ENCODE peak calls at places on chromosome 12, in ten cellular contexts. L is cardiac muscle cell, H is mucosa of descending colon, D is AG10803, N is GM12865, M is fibroblast of pulmonary artery, W is thyroid gland, P is astrocyte of the cerebellum, X is lung, Q is fibroblast of lung. R is an unnamed sample.

GRCh38 chr12:48286665-48287064 is 64.1 kb downstream of the ZNF641 start:
- DNase-seq in L (peak), H (peak), D (no peak), N (peak), M (peak), W (no peak), P (no peak), X (no peak), Q (no peak), R (no peak)

GRCh38 chr12:3132636-3133409 is 55.6 kb downstream of the TSPAN9 start:
- DNase-seq in L (peak), H (no peak), D (peak), N (no peak), M (peak), W (peak), P (no peak), X (no peak), Q (peak), R (no peak)

GRCh38 chr12:113462117-113462774 is 9.4 kb downstream of the LHX5 start:
- DNase-seq in L (peak), H (peak), D (peak), N (peak), M (peak), W (peak), P (peak), X (peak), Q (peak), R (peak)

GRCh38 chr12:10722502-10722904 is 620 bp downstream of the YBX3 start:
- DNase-seq in L (peak), H (peak), D (peak), N (peak), M (peak), W (peak), P (no peak), X (peak), Q (peak), R (peak)

GRCh38 chr12:509494-509893 is 49.8 kb downstream of the B4GALNT3 start:
- DNase-seq in L (peak), H (peak), D (peak), N (no peak), M (peak), W (peak), P (no peak), X (peak), Q (peak), R (no peak)

GRCh38 chr12:62983594-62983993 is 48.6 kb upstream of the PPM1H start:
- DNase-seq in L (no peak), H (peak), D (no peak), N (peak), M (no peak), W (no peak), P (no peak), X (no peak), Q (no peak), R (no peak)

GRCh38 chr12:64236549-64236948 is 14.5 kb upstream of the KICS2 start:
- DNase-seq in L (peak), H (no peak), D (peak), N (no peak), M (peak), W (peak), P (peak), X (no peak), Q (peak), R (no peak)

GRCh38 chr12:19572920-19573558 is 133.7 kb downstream of the AEBP2 start:
- DNase-seq in L (peak), H (peak), D (peak), N (peak), M (peak), W (peak), P (peak), X (no peak), Q (peak), R (no peak)

GRCh38 chr12:40117818-40118217 is 11.9 kb upstream of the SLC2A13 start:
- DNase-seq in L (no peak), H (no peak), D (no peak), N (peak), M (no peak), W (no peak), P (no peak), X (no peak), Q (no peak), R (no peak)

GRCh38 chr12:128752386-128752785 is 71.4 kb downstream of the SLC15A4 start:
- DNase-seq in L (no peak), H (no peak), D (no peak), N (no peak), M (no peak), W (no peak), P (no peak), X (no peak), Q (no peak), R (no peak)

GRCh38 chr12:115323223-115323905 is 639.4 kb upstream of the TBX3 start:
- DNase-seq in L (peak), H (no peak), D (peak), N (no peak), M (peak), W (no peak), P (no peak), X (no peak), Q (peak), R (no peak)

GRCh38 chr12:14410841-14411569 is 45.5 kb downstream of the ATF7IP start:
- DNase-seq in L (peak), H (no peak), D (peak), N (no peak), M (no peak), W (no peak), P (no peak), X (no peak), Q (peak), R (no peak)

GRCh38 chr12:58787021-58787760 is 133.1 kb downstream of the LRIG3 start:
- DNase-seq in L (no peak), H (no peak), D (no peak), N (no peak), M (no peak), W (no peak), P (no peak), X (no peak), Q (no peak), R (no peak)

GRCh38 chr12:121579190-121579791 is 1.5 kb downstream of the KDM2B start:
- DNase-seq in L (no peak), H (peak), D (no peak), N (peak), M (peak), W (peak), P (no peak), X (peak), Q (no peak), R (peak)

GRCh38 chr12:108180255-108181094 is 51.4 kb downstream of the WSCD2 start:
- DNase-seq in L (no peak), H (no peak), D (no peak), N (peak), M (no peak), W (no peak), P (no peak), X (no peak), Q (no peak), R (no peak)

GRCh38 chr12:46572644-46573630 is 200.4 kb upstream of the SLC38A2 start:
- DNase-seq in L (no peak), H (no peak), D (no peak), N (no peak), M (no peak), W (no peak), P (no peak), X (no peak), Q (no peak), R (no peak)

GRCh38 chr12:11238275-11238674 is 31.2 kb downstream of the PRB3 start:
- DNase-seq in L (no peak), H (no peak), D (no peak), N (no peak), M (no peak), W (no peak), P (no peak), X (no peak), Q (no peak), R (no peak)

DNA sequence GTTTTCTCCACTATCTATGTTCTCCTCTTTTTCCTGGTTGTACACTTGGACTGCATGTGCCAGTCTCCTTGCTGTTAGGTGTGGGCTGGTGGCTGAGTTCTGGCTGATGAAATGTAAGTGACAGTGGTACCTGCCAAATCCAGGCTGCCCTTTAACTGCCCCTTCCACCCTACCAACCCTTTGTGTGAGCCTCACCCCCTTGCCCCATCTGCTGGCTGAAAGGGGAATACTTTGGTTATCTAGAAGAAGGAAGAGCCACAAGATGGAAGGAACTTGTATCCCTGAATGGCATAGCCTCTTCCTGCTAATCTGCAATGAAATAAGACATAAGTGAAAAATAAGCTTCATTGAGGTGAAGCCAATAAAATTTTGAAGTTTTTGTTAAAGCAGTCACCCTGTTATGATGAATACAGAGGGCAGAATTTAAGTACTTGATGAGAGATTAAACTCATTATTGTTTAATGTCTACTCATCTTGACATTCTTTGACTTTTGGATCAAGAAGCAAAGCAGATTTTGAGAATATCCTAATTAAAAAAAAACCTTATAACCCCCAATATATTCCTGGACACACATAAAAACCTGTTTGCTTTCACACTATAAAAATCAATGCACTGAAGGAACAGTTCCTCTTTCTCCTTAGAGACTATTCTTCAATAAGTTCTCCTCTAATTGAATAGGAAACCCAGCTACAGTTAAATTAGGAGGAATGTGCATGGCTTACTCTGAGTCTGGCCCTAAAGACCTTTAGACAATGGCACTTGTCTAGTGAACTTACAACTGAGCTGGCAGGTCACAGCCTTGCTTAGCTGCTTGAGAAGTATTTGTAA is 262.6 kb upstream of the BTG1 start:
- DNase-seq in L (peak), H (peak), D (peak), N (peak), M (peak), W (no peak), P (no peak), X (peak), Q (no peak), R (no peak)
- TF ChIP-seq CTCF in L (peak), H (peak), D (peak), N (peak), M (peak), W (no peak), P (peak), X (peak), Q (peak), R (no peak)

GRCh38 chr12:23055004-23055403 is 430.0 kb downstream of the ETNK1 start:
- DNase-seq in L (peak), H (peak), D (peak), N (peak), M (peak), W (no peak), P (peak), X (no peak), Q (peak), R (no peak)
- TF ChIP-seq CTCF in L (peak), H (no peak), D (peak), N (peak), M (peak), W (no peak), P (peak), X (no peak), Q (no peak), R (no peak)

GRCh38 chr12:127024791-127025190 is 1242.2 kb upstream of the TMEM132C start:
- DNase-seq in L (no peak), H (no peak), D (no peak), N (no peak), M (no peak), W (no peak), P (no peak), X (no peak), Q (no peak), R (no peak)

GRCh38 chr12:127025545-127025944 is 1241.4 kb upstream of the TMEM132C start:
- DNase-seq in L (no peak), H (no peak), D (peak), N (no peak), M (peak), W (no peak), P (no peak), X (no peak), Q (no peak), R (no peak)
- TF ChIP-seq CTCF in L (no peak), H (no peak), D (peak), N (peak), M (no peak), W (no peak), P (no peak), X (no peak), Q (no peak), R (no peak)

GRCh38 chr12:69052613-69053408 is 119.8 kb upstream of the CPM start:
- DNase-seq in L (peak), H (no peak), D (peak), N (peak), M (peak), W (no peak), P (peak), X (peak), Q (peak), R (no peak)
- TF ChIP-seq CTCF in L (no peak), H (no peak), D (peak), N (no peak), M (peak), W (no peak), P (peak), X (no peak), Q (no peak), R (no peak)

GRCh38 chr12:87274594-87275245 is 754.5 kb downstream of the C12orf50 start:
- DNase-seq in L (peak), H (no peak), D (no peak), N (peak), M (peak), W (no peak), P (no peak), X (no peak), Q (peak), R (no peak)
- TF ChIP-seq CTCF in L (peak), H (no peak), D (peak), N (peak), M (peak), W (no peak), P (peak), X (no peak), Q (peak), R (no peak)

GRCh38 chr12:54012631-54013398 is 4.0 kb downstream of the HOXC8 start:
- DNase-seq in L (no peak), H (no peak), D (no peak), N (no peak), M (no peak), W (no peak), P (no peak), X (no peak), Q (no peak), R (no peak)
- TF ChIP-seq CTCF in L (no peak), H (no peak), D (peak), N (peak), M (no peak), W (no peak), P (no peak), X (no peak), Q (no peak), R (no peak)

R was measured in activated B cell treated with CpG ODN at 0.5 μM for 24 hours.